ENCODE peak calls at places on chromosomes 1 and 21, in nine cellular contexts. K, L, Z, Y, U, N, A, W and B are unnamed samples.

GRCh38 chr1:185808675-185809074 is 74.5 kb downstream of the HMCN1 start:
- DNase-seq in K (no peak), L (no peak), Z (peak), Y (no peak), U (no peak), N (no peak), A (no peak), W (no peak), B (no peak)

GRCh38 chr1:100861379-100861778 is 33.3 kb downstream of the EXTL2 start:
- DNase-seq in K (no peak), L (no peak), Z (peak), Y (no peak), U (no peak), N (peak), A (no peak), W (no peak), B (no peak)

GRCh38 chr1:183270541-183271141 is 84.6 kb downstream of the LAMC2 start:
- DNase-seq in K (peak), L (no peak), Z (peak), Y (no peak), U (no peak), N (peak), A (no peak), W (no peak), B (no peak)

GRCh38 chr21:15061747-15062146 is 3.1 kb downstream of the NRIP1 start:
- DNase-seq in K (no peak), L (no peak), Z (no peak), Y (no peak), U (no peak), N (no peak), A (no peak), W (no peak), B (no peak)

GRCh38 chr21:28431022-28431421 is 561.7 kb downstream of the LTN1 start:
- DNase-seq in K (no peak), L (no peak), Z (peak), Y (no peak), U (no peak), N (peak), A (no peak), W (no peak), B (no peak)

GRCh38 chr1:65795311-65795710 is 2.6 kb downstream of the PDE4B start:
- DNase-seq in K (no peak), L (no peak), Z (no peak), Y (no peak), U (no peak), N (no peak), A (no peak), W (no peak), B (no peak)

GRCh38 chr1:168234846-168235547 is 9.2 kb downstream of the SFT2D2 start:
- DNase-seq in K (no peak), L (no peak), Z (peak), Y (no peak), U (no peak), N (peak), A (no peak), W (no peak), B (no peak)

GRCh38 chr1:212982430-212983152 is 32.2 kb downstream of the VASH2 start:
- DNase-seq in K (no peak), L (no peak), Z (no peak), Y (peak), U (no peak), N (no peak), A (no peak), W (no peak), B (no peak)

GRCh38 chr21:15062566-15062965 is 2.2 kb downstream of the NRIP1 start:
- DNase-seq in K (no peak), L (no peak), Z (peak), Y (no peak), U (no peak), N (peak), A (no peak), W (no peak), B (no peak)

DNA sequence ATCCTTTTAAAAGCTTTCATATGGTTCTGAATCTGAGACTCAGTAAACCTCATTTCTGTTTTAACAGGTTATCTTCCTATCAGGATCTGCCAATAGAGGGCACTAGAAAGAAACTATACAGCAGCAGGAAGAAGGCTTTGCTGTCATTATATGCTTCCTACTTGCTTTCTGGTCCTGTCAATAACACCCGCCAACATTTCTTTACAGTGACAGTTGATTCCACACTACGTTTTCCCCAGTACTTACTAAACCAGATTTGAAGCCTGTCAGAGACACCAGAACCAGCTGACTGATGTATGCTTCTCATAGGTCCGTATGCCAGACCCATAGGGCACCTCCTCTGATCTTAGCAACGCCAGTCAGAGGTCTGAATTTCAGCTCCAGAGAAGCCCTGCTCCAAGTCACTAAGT is 341.0 kb upstream of the NEGR1 start:
- DNase-seq in K (peak), L (no peak), Z (peak), Y (no peak), U (no peak), N (peak), A (no peak), W (no peak), B (peak)
- H3K4me3 ChIP-seq in K (peak), L (no peak), Z (no peak), Y (no peak), U (peak), N (peak), A (no peak), W (no peak), B (no peak)

GRCh38 chr1:23118957-23119792 is 49.5 kb downstream of the LUZP1 start:
- DNase-seq in K (no peak), L (no peak), Z (peak), Y (no peak), U (no peak), N (peak), A (no peak), W (no peak), B (no peak)
- H3K4me3 ChIP-seq in K (no peak), L (no peak), Z (peak), Y (no peak), U (peak), N (peak), A (no peak), W (no peak), B (no peak)

DNA sequence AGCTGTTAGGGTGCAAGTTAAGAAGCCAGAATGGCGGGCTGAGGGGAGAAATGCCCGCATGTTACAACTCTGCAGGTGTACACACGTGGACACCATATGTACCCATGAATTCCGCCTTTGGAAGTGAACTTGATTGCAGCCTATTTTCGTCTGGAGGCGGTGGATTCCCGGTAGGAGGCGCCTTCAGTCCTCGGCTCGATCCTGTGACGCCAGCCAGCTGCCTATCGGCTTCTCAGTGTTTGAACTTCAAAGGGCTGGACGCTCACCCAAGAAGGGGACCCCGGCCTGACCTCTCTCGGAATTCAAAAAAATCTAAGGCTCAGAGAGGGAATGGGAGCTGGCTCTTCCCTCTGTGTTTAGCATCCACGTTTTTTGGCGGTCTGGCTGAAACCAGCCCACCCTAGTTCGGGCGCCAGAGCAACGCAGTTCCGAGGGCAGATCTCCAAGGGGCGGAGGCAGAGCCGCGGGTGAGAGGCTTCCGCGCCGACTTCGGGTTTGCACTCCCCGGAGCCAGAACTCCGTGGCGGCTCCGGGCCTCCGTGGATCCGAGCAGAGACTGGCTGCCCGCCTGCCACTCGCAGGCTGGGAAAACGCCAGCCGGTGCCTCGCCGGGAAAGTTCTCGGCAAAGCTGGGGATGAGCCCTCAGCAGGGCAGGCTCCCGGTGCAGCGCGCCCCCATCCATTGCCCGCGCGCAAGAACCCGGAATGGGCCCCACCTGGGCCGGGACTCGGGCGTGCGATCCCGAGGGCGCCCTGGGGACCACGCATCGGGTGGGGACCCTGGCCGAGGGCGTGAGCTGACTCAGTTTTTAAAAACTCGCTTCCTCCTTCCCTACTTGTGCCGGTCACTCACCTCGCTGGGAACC is 996 bp upstream of the TMEM51 start:
- DNase-seq in K (peak), L (peak), Z (peak), Y (peak), U (peak), N (peak), A (peak), W (no peak), B (no peak)
- H3K4me3 ChIP-seq in K (peak), L (peak), Z (peak), Y (peak), U (peak), N (peak), A (peak), W (peak), B (no peak)

DNA sequence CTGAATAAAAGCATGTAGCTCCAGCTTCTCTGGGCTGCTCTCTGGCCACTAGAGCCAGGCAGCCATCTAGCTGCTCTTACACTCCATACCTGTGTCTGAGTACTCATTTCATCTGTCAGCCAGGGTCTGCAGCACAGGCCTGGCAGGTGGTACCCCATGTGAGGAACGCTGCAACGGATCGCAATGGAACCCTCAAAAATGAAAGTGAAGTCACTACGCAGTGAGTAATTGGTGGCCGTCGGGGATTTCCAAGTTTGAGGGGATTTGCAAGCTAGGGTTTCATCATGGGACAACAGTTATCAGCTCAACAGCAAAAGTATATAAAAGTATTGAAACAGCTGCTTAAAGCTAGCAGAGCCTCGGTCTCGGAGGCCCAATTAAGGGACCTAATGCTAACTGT is 186.7 kb downstream of the HFM1 start:
- DNase-seq in K (no peak), L (no peak), Z (no peak), Y (no peak), U (no peak), N (no peak), A (no peak), W (no peak), B (no peak)
- H3K4me3 ChIP-seq in K (no peak), L (no peak), Z (no peak), Y (no peak), U (no peak), N (no peak), A (no peak), W (no peak), B (no peak)

GRCh38 chr1:38375035-38375434 is 328.4 kb upstream of the POU3F1 start:
- DNase-seq in K (no peak), L (no peak), Z (no peak), Y (no peak), U (no peak), N (no peak), A (no peak), W (no peak), B (no peak)
- H3K4me3 ChIP-seq in K (no peak), L (no peak), Z (no peak), Y (no peak), U (no peak), N (no peak), A (no peak), W (no peak), B (no peak)

GRCh38 chr1:9201421-9202239 is 32.9 kb upstream of the H6PD start:
- DNase-seq in K (no peak), L (peak), Z (peak), Y (peak), U (peak), N (peak), A (no peak), W (no peak), B (no peak)
- H3K4me3 ChIP-seq in K (peak), L (peak), Z (peak), Y (peak), U (peak), N (peak), A (peak), W (peak), B (peak)

GRCh38 chr1:19772053-19772452 is 27.7 kb downstream of the TMCO4 start:
- DNase-seq in K (no peak), L (no peak), Z (no peak), Y (no peak), U (no peak), N (no peak), A (no peak), W (no peak), B (no peak)

GRCh38 chr1:19771350-19771749 is 28.4 kb downstream of the TMCO4 start:
- DNase-seq in K (no peak), L (no peak), Z (no peak), Y (no peak), U (no peak), N (no peak), A (no peak), W (no peak), B (no peak)

GRCh38 chr1:19770436-19771190 is 29.1 kb downstream of the TMCO4 start:
- DNase-seq in K (no peak), L (no peak), Z (no peak), Y (no peak), U (no peak), N (no peak), A (no peak), W (no peak), B (no peak)

GRCh38 chr1:19768321-19769210 is 31.1 kb downstream of the TMCO4 start:
- DNase-seq in K (no peak), L (no peak), Z (peak), Y (no peak), U (no peak), N (no peak), A (no peak), W (no peak), B (no peak)

DNA sequence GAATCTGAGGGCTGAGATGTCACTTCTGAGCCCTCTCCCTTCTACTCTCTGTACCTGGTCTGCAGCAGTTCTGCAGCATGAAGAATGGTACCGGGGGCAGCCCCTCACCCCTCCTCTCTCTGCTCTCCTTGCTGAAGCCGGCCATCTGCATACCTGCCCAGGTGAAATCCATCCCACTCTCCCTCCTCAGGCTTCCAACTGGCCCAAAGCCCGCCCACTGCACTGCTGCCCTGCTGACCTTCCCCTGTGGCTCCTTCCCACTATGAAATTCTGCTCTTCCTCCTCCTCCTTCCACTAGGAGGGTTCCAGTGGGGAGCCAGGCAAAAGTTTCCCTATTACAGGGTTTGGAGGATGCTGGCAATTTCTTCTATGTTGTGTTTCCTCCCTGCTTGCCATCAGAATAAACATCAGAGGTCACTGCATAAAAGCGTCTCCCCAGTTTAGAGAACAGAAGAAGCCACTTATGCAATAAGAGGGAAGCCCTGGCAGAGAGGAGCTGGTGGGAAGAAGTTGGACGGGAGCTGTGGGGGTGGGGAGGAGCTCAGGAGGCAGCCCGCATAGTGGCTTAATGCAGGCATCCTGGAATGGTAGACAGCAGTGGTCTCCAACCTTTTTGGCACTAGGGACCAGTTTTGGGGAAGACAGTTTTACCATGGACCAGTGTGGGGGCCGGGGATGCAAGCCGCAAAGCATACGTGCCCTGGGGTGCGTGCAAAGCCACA is 30.3 kb downstream of the TMCO4 start:
- DNase-seq in K (no peak), L (no peak), Z (no peak), Y (no peak), U (no peak), N (no peak), A (no peak), W (no peak), B (no peak)
- H3K4me3 ChIP-seq in K (no peak), L (no peak), Z (no peak), Y (no peak), U (no peak), N (no peak), A (no peak), W (no peak), B (no peak)

GRCh38 chr1:32743380-32744062 is 41.0 kb upstream of the SYNC start:
- DNase-seq in K (no peak), L (no peak), Z (no peak), Y (no peak), U (no peak), N (peak), A (no peak), W (no peak), B (no peak)

GRCh38 chr1:32742132-32742947 is 39.8 kb upstream of the SYNC start:
- DNase-seq in K (no peak), L (no peak), Z (no peak), Y (no peak), U (no peak), N (no peak), A (no peak), W (no peak), B (no peak)

GRCh38 chr1:32741417-32742131 is 39.0 kb upstream of the SYNC start:
- DNase-seq in K (no peak), L (no peak), Z (no peak), Y (no peak), U (no peak), N (peak), A (no peak), W (no peak), B (no peak)

GRCh38 chr1:32744063-32744410 is 41.5 kb upstream of the SYNC start:
- DNase-seq in K (no peak), L (no peak), Z (no peak), Y (no peak), U (no peak), N (no peak), A (no peak), W (no peak), B (no peak)

GRCh38 chr1:32742956-32743355 is 40.4 kb upstream of the SYNC start:
- DNase-seq in K (no peak), L (no peak), Z (no peak), Y (no peak), U (no peak), N (no peak), A (no peak), W (no peak), B (no peak)
- H3K4me3 ChIP-seq in K (peak), L (peak), Z (peak), Y (peak), U (peak), N (peak), A (no peak), W (no peak), B (no peak)